ENCODE peak calls at places on chromosomes 11 and 22, in nine cellular contexts. E is kidney, T is psoas muscle, C is astrocyte of the hippocampus, Z is T-helper 1 cell, G is fibroblast of pulmonary artery, N is GM12865, S is A172, U is HFF-Myc. W is an unnamed sample.
A peak's percentile ranks its signal among the peaks of the same experiment; 100 is the strongest.

GRCh38 chr22:48489551-48490512 is 1337.8 kb downstream of the BRD1 start:
- DNase-seq in E (peak; percentile 51), T (no peak), C (peak; percentile 69), Z (no peak), G (no peak), N (no peak), S (no peak), U (no peak), W (peak; percentile 69)

GRCh38 chr11:726278-726915 is 20.4 kb downstream of the EPS8L2 start:
- DNase-seq in E (peak; percentile 92), T (peak; percentile 47), C (peak; percentile 67), Z (no peak), G (no peak), N (peak; percentile 58), S (no peak), U (no peak), W (peak; percentile 82)

GRCh38 chr11:34214961-34215805 is 109.8 kb downstream of the NAT10 start:
- DNase-seq in E (no peak), T (no peak), C (peak; percentile 55), Z (no peak), G (no peak), N (no peak), S (peak; percentile 96), U (no peak), W (no peak)

GRCh38 chr11:17682848-17683247 is 36.5 kb upstream of the MYOD1 start:
- DNase-seq in E (no peak), T (no peak), C (no peak), Z (no peak), G (no peak), N (no peak), S (no peak), U (no peak), W (no peak)

GRCh38 chr11:2447253-2447950 is 2.6 kb downstream of the KCNQ1 start:
- DNase-seq in E (peak; percentile 72), T (no peak), C (no peak), Z (no peak), G (no peak), N (no peak), S (no peak), U (no peak), W (peak; percentile 68)

GRCh38 chr11:2100361-2101170 is 38.6 kb downstream of the IGF2 start:
- DNase-seq in E (peak; percentile 81), T (peak; percentile 7), C (peak; percentile 32), Z (no peak), G (peak; percentile 35), N (no peak), S (no peak), U (no peak), W (peak; percentile 70)

GRCh38 chr11:12289667-12290476 is 87.5 kb upstream of the PARVA start:
- DNase-seq in E (peak; percentile 46), T (no peak), C (no peak), Z (no peak), G (no peak), N (peak; percentile 51), S (no peak), U (no peak), W (no peak)

GRCh38 chr11:111933872-111934271 is 3.3 kb upstream of the DIXDC1 start:
- DNase-seq in E (no peak), T (no peak), C (no peak), Z (no peak), G (peak; percentile 39), N (no peak), S (no peak), U (no peak), W (no peak)

GRCh38 chr11:70025308-70025707 is 52.8 kb upstream of the ANO1 start:
- DNase-seq in E (no peak), T (no peak), C (no peak), Z (no peak), G (no peak), N (no peak), S (no peak), U (no peak), W (no peak)

GRCh38 chr11:12312132-12312531 is 65.2 kb upstream of the PARVA start:
- DNase-seq in E (no peak), T (no peak), C (no peak), Z (no peak), G (no peak), N (no peak), S (no peak), U (no peak), W (no peak)

GRCh38 chr11:75801362-75802021 is 13.5 kb upstream of the UVRAG start:
- DNase-seq in E (peak; percentile 26), T (no peak), C (no peak), Z (no peak), G (no peak), N (no peak), S (no peak), U (no peak), W (no peak)

GRCh38 chr11:59857444-59858434 is 8.5 kb downstream of the TCN1 start:
- DNase-seq in E (no peak), T (no peak), C (peak; percentile 20), Z (no peak), G (peak; percentile 35), N (no peak), S (peak; percentile 86), U (no peak), W (no peak)

GRCh38 chr11:33490842-33491370 is 209.7 kb downstream of the C11orf91 start:
- DNase-seq in E (no peak), T (no peak), C (no peak), Z (no peak), G (no peak), N (peak; percentile 21), S (no peak), U (no peak), W (no peak)

GRCh38 chr11:66849501-66850234 is 6.4 kb downstream of the RCE1 start:
- DNase-seq in E (peak; percentile 62), T (no peak), C (no peak), Z (no peak), G (no peak), N (no peak), S (no peak), U (no peak), W (no peak)

GRCh38 chr22:45397806-45398205 is 15.6 kb downstream of the SMC1B start:
- DNase-seq in E (no peak), T (no peak), C (no peak), Z (no peak), G (no peak), N (peak; percentile 38), S (no peak), U (no peak), W (no peak)

GRCh38 chr11:47991266-47991830 is 11.0 kb downstream of the PTPRJ start:
- DNase-seq in E (peak; percentile 83), T (peak; percentile 28), C (peak; percentile 73), Z (no peak), G (no peak), N (peak; percentile 37), S (peak; percentile 80), U (no peak), W (peak; percentile 73)

GRCh38 chr11:46356911-46357482 is 9.7 kb downstream of the DGKZ start:
- DNase-seq in E (no peak), T (peak; percentile 10), C (no peak), Z (no peak), G (peak; percentile 69), N (no peak), S (peak; percentile 44), U (no peak), W (no peak)

GRCh38 chr11:9692696-9693095 is 28.8 kb downstream of the SWAP70 start:
- DNase-seq in E (no peak), T (no peak), C (no peak), Z (no peak), G (no peak), N (no peak), S (no peak), U (no peak), W (no peak)

W was measured in upper lobe of right lung.